ENCODE peak calls at places on chromosomes 12 and 14, in eight cellular contexts. U is GM03348, V is T-helper 9 cell, B is GM23338, Z is cardiac muscle cell, R is AG09309, Q is pancreas, A is sciatic nerve. F is an unnamed sample.
A peak's percentile ranks its signal among the peaks of the same experiment; 100 is the strongest.

GRCh38 chr12:74537126-74537706 is 419 bp upstream of the ATXN7L3B start:
- DNase-seq in U (peak; percentile 69), V (no peak), B (peak; percentile 62), Z (peak; percentile 42), R (peak; percentile 16), Q (no peak), A (no peak), F (peak; percentile 30)

GRCh38 chr12:6250343-6250742 is 50.1 kb downstream of the CD9 start:
- DNase-seq in U (no peak), V (no peak), B (no peak), Z (peak; percentile 75), R (no peak), Q (no peak), A (no peak), F (no peak)

GRCh38 chr12:87274594-87275245 is 754.5 kb downstream of the C12orf50 start:
- DNase-seq in U (peak; percentile 2), V (no peak), B (peak; percentile 80), Z (peak; percentile 61), R (no peak), Q (no peak), A (no peak), F (no peak)

GRCh38 chr12:31057671-31058070 is 16.0 kb upstream of the DDX11 start:
- DNase-seq in U (no peak), V (no peak), B (no peak), Z (no peak), R (no peak), Q (no peak), A (no peak), F (no peak)

GRCh38 chr14:96501383-96501745 is 818 bp upstream of the PAPOLA start:
- DNase-seq in U (peak; percentile 16), V (no peak), B (no peak), Z (no peak), R (no peak), Q (no peak), A (no peak), F (no peak)

GRCh38 chr14:89444044-89444443 is 27.0 kb upstream of the FOXN3 start:
- DNase-seq in U (no peak), V (no peak), B (no peak), Z (no peak), R (no peak), Q (no peak), A (no peak), F (no peak)

GRCh38 chr14:88069677-88070076 is 64.7 kb downstream of the GPR65 start:
- DNase-seq in U (no peak), V (no peak), B (no peak), Z (no peak), R (no peak), Q (no peak), A (no peak), F (no peak)

GRCh38 chr14:101446387-101446969 is 114.8 kb upstream of the DIO3 start:
- DNase-seq in U (no peak), V (no peak), B (no peak), Z (no peak), R (no peak), Q (no peak), A (no peak), F (no peak)

GRCh38 chr14:22555573-22556011 is 33.4 kb downstream of the DAD1 start:
- DNase-seq in U (no peak), V (peak; percentile 55), B (no peak), Z (no peak), R (no peak), Q (no peak), A (no peak), F (no peak)

GRCh38 chr12:54135621-54136027 is 53.2 kb downstream of the SMUG1 start:
- DNase-seq in U (no peak), V (no peak), B (no peak), Z (peak; percentile 33), R (no peak), Q (no peak), A (no peak), F (peak; percentile 92)

GRCh38 chr14:24269910-24270536 is 1.4 kb downstream of the RABGGTA start:
- DNase-seq in U (no peak), V (no peak), B (no peak), Z (no peak), R (no peak), Q (no peak), A (no peak), F (no peak)

GRCh38 chr12:100797246-100797645 is 2.7 kb downstream of the ANO4 start:
- DNase-seq in U (no peak), V (no peak), B (peak; percentile 37), Z (no peak), R (no peak), Q (no peak), A (no peak), F (no peak)

GRCh38 chr12:32917094-32917611 is 20.6 kb upstream of the PKP2 start:
- DNase-seq in U (no peak), V (no peak), B (no peak), Z (no peak), R (no peak), Q (no peak), A (no peak), F (no peak)

GRCh38 chr14:60183724-60184596 is 18.8 kb upstream of the DHRS7 start:
- DNase-seq in U (peak; percentile 40), V (no peak), B (peak; percentile 84), Z (peak; percentile 76), R (peak; percentile 49), Q (no peak), A (no peak), F (peak; percentile 52)

GRCh38 chr12:91817512-91817911 is 328.1 kb downstream of the BTG1 start:
- DNase-seq in U (peak; percentile 6), V (no peak), B (no peak), Z (no peak), R (no peak), Q (peak; percentile 24), A (no peak), F (no peak)

GRCh38 chr12:32502693-32503510 is 103.5 kb downstream of the FGD4 start:
- DNase-seq in U (peak; percentile 65), V (no peak), B (peak; percentile 43), Z (no peak), R (peak; percentile 61), Q (no peak), A (no peak), F (no peak)

GRCh38 chr12:100716658-100716948 is 78.0 kb upstream of the ANO4 start:
- DNase-seq in U (no peak), V (no peak), B (peak; percentile 74), Z (no peak), R (no peak), Q (no peak), A (no peak), F (no peak)

GRCh38 chr12:51631591-51631990 is 40.6 kb downstream of the SCN8A start:
- DNase-seq in U (peak; percentile 52), V (no peak), B (no peak), Z (no peak), R (no peak), Q (no peak), A (no peak), F (no peak)

GRCh38 chr14:58747181-58747580 is 109.4 kb downstream of the DACT1 start:
- DNase-seq in U (peak; percentile 73), V (no peak), B (no peak), Z (no peak), R (peak; percentile 98), Q (peak; percentile 13), A (peak; percentile 78), F (no peak)

GRCh38 chr12:10940389-10940788 is 1.3 kb upstream of the TAS2R14 start:
- DNase-seq in U (peak; percentile 70), V (no peak), B (no peak), Z (no peak), R (peak; percentile 59), Q (no peak), A (no peak), F (no peak)

GRCh38 chr12:974281-974862 is 16.7 kb upstream of the ERC1 start:
- DNase-seq in U (no peak), V (no peak), B (peak; percentile 9), Z (no peak), R (no peak), Q (no peak), A (no peak), F (no peak)

F was measured in Caco-2.